ENCODE peak calls at places on chromosome 2, in eight cellular contexts. J is psoas muscle; Z is naive thymus-derived CD4-positive, alpha-beta T cell; X is mucosa of descending colon; S is right atrium auricular region; Q is cardiac muscle cell; M is right cardiac atrium; E is tibial nerve. K is an unnamed sample.
A peak's percentile ranks its signal among the peaks of the same experiment; 100 is the strongest.

GRCh38 chr2:221895366-221896121 is 323.4 kb upstream of the EPHA4 start:
- DNase-seq in J (no peak), Z (no peak), X (no peak), S (no peak), Q (no peak), M (no peak), E (no peak), K (no peak)

GRCh38 chr2:239375278-239376061 is 25.4 kb downstream of the HDAC4 start:
- DNase-seq in J (peak; percentile 60), Z (no peak), X (peak; percentile 41), S (no peak), Q (no peak), M (no peak), E (no peak), K (no peak)

GRCh38 chr2:119283873-119284331 is 60.3 kb downstream of the STEAP3 start:
- DNase-seq in J (peak; percentile 94), Z (no peak), X (peak; percentile 58), S (peak; percentile 85), Q (no peak), M (peak; percentile 74), E (no peak), K (peak; percentile 69)

GRCh38 chr2:204110250-204111183 is 174.0 kb downstream of the ICOS start:
- DNase-seq in J (no peak), Z (peak; percentile 39), X (peak; percentile 64), S (no peak), Q (no peak), M (no peak), E (no peak), K (no peak)

GRCh38 chr2:98441706-98442450 is 2.8 kb upstream of the INPP4A start:
- DNase-seq in J (no peak), Z (no peak), X (peak; percentile 63), S (no peak), Q (no peak), M (no peak), E (no peak), K (no peak)

GRCh38 chr2:84781942-84782716 is 98.8 kb downstream of the TRABD2A start:
- DNase-seq in J (no peak), Z (peak; percentile 43), X (peak; percentile 74), S (no peak), Q (no peak), M (no peak), E (no peak), K (peak; percentile 38)

GRCh38 chr2:216023055-216023648 is 9.8 kb upstream of the MREG start:
- DNase-seq in J (no peak), Z (peak; percentile 29), X (no peak), S (no peak), Q (peak; percentile 63), M (no peak), E (no peak), K (peak; percentile 49)

GRCh38 chr2:234795272-234795920 is 156.4 kb upstream of the SH3BP4 start:
- DNase-seq in J (no peak), Z (no peak), X (no peak), S (no peak), Q (no peak), M (no peak), E (no peak), K (no peak)

GRCh38 chr2:134315471-134315870 is 61.6 kb downstream of the MGAT5 start:
- DNase-seq in J (no peak), Z (no peak), X (no peak), S (no peak), Q (no peak), M (no peak), E (no peak), K (no peak)

GRCh38 chr2:108304975-108305374 is 16.3 kb downstream of the SULT1C2 start:
- DNase-seq in J (no peak), Z (no peak), X (no peak), S (no peak), Q (no peak), M (no peak), E (no peak), K (no peak)

GRCh38 chr2:159903404-159904126 is 105.6 kb upstream of the CD302 start:
- DNase-seq in J (peak; percentile 51), Z (peak; percentile 68), X (peak; percentile 64), S (no peak), Q (no peak), M (no peak), E (no peak), K (peak; percentile 40)

GRCh38 chr2:234289789-234290188 is 207.1 kb downstream of the ARL4C start:
- DNase-seq in J (no peak), Z (no peak), X (no peak), S (no peak), Q (no peak), M (no peak), E (no peak), K (no peak)

GRCh38 chr2:191041418-191042161 is 27.6 kb upstream of the STAT1 start:
- DNase-seq in J (no peak), Z (no peak), X (no peak), S (no peak), Q (no peak), M (no peak), E (no peak), K (peak; percentile 69)

GRCh38 chr2:219644801-219645480 is 17.5 kb downstream of the SLC4A3 start:
- DNase-seq in J (peak; percentile 68), Z (no peak), X (no peak), S (peak; percentile 80), Q (peak; percentile 71), M (peak; percentile 69), E (no peak), K (peak; percentile 72)

GRCh38 chr2:42753188-42753813 is 10.6 kb downstream of the OXER1 start:
- DNase-seq in J (no peak), Z (no peak), X (peak; percentile 42), S (no peak), Q (no peak), M (no peak), E (no peak), K (no peak)
- H3K4me1 ChIP-seq in J (peaks cover 25% of the 10 kb centered on the region), Z (no peaks in the 10 kb centered on the region), X (no peaks in the 10 kb centered on the region), S (no peaks in the 10 kb centered on the region), Q (peaks cover 9% of the 10 kb centered on the region), M (peaks cover 8% of the 10 kb centered on the region), E (peaks cover 39% of the 10 kb centered on the region), K (no peaks in the 10 kb centered on the region)

GRCh38 chr2:71336384-71336783 is 4.8 kb downstream of the ZNF638 start:
- DNase-seq in J (no peak), Z (no peak), X (no peak), S (no peak), Q (no peak), M (no peak), E (no peak), K (no peak)
- H3K4me1 ChIP-seq in J (peaks cover 69% of the 10 kb centered on the region), Z (peaks cover 30% of the 10 kb centered on the region), X (peaks cover 12% of the 10 kb centered on the region), S (no peaks in the 10 kb centered on the region), Q (peaks cover 23% of the 10 kb centered on the region), M (peaks cover 7% of the 10 kb centered on the region), E (peaks cover 84% of the 10 kb centered on the region), K (peaks cover 4% of the 10 kb centered on the region)

DNA sequence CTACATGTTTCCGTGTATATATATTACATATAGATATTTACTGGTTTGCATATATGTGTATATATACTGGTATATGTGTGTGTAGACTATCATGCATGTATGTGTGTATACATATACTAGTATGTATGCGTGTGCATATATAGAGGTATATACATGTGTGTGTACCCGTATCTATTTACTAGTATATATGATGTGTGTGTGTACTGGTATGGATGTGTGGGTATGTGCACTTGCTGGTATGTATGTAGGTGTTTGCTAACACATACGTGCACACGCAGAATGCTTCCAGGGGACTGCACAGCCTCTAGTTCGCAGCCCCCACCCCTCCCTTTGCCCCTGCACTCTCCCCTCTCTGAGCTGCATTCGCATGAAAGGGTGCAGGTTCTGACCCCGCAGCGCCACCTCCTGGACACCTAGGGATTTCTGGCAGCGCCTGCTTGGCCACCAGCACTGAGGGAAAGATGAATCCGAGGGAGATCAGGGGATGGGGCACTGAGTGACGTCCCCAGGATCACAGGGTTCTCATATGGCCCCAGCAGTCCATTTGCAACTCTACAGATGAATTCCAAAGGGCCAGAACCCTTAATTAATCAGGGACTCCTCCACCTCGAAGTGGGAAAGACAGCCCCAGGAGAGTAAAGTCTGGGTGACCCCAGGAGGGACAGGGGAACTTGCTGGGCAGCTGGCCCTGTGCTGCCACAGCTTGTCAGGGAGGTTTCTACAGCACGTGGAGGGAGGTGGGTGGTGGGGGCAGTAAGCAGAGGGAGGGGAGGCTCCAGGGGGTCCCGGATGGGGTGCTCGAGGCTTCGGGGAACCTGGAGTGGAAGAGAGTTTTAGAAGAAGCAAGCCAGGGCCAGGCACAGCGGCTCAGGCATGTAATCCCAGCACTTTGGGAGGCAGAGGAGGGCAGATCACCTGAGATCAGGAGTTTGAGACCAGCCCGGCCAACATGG is 66.8 kb upstream of the ASAP2 start:
- DNase-seq in J (peak; percentile 80), Z (peak; percentile 33), X (peak; percentile 81), S (peak; percentile 76), Q (peak; percentile 81), M (peak; percentile 75), E (peak; percentile 43), K (peak; percentile 77)
- H3K4me1 ChIP-seq in J (no peaks in the 10 kb centered on the region), Z (no peaks in the 10 kb centered on the region), X (peaks cover 16% of the 10 kb centered on the region), S (no peaks in the 10 kb centered on the region), Q (peaks cover 3% of the 10 kb centered on the region), M (no peaks in the 10 kb centered on the region), E (peaks cover 27% of the 10 kb centered on the region), K (peaks cover 3% of the 10 kb centered on the region)

GRCh38 chr2:67304300-67304890 is 92.7 kb upstream of the ETAA1 start:
- DNase-seq in J (no peak), Z (no peak), X (no peak), S (no peak), Q (no peak), M (no peak), E (no peak), K (no peak)
- H3K4me1 ChIP-seq in J (no peaks in the 10 kb centered on the region), Z (no peaks in the 10 kb centered on the region), X (no peaks in the 10 kb centered on the region), S (no peaks in the 10 kb centered on the region), Q (no peaks in the 10 kb centered on the region), M (no peaks in the 10 kb centered on the region), E (no peaks in the 10 kb centered on the region), K (no peaks in the 10 kb centered on the region)

DNA sequence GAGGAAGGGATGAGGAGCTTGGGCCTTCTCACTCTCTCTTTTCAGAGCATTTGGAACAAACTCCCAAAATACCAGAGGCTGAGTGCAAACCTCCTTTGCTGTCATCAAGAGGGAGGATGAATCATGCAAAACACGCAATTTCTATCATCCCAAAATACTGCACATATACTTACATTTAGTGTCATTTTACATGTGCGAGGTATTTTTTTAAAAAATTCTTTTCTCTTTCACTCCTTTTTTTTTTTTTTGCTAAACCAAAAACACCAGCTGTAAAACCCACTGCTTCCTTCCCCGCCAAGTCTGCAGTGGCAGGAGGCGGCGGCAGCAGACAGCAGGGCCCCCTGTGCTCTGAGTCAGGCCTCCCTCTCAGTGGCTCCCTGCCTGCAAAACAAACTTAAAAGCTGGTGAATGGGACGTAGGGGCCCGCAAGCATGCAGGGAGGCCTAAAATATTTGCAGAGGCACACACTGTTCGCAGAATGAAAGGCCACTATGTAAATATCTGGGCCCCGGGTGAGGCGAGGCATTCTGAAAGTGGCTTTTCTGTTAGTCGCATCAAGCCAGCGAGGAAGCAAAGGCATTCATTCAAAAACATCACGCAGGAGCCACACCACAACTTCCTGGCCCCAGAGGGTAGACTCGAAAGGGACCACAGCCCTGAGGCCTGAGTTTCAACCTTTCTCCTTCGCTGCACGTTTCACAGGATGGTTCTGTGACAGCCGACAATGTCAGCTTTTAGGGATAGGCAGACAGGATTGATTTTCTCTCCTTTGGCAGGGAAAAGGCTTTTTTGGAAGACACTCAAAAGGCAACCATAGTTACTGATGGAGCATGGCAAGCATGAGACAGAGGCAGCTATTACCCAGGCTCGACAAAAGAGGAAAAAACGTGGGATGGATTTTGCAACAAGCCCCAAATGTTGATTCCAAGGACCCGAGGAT is 73.4 kb downstream of the ACTR2 start:
- DNase-seq in J (peak; percentile 77), Z (peak; percentile 72), X (peak; percentile 65), S (peak; percentile 71), Q (peak; percentile 25), M (peak; percentile 52), E (no peak), K (peak; percentile 71)
- H3K4me1 ChIP-seq in J (peaks cover 29% of the 10 kb centered on the region), Z (peaks cover 21% of the 10 kb centered on the region), X (peaks cover 9% of the 10 kb centered on the region), S (no peaks in the 10 kb centered on the region), Q (peaks cover 23% of the 10 kb centered on the region), M (peaks cover 8% of the 10 kb centered on the region), E (peaks cover 38% of the 10 kb centered on the region), K (peaks cover 18% of the 10 kb centered on the region)

GRCh38 chr2:99623613-99624012 is 133.8 kb upstream of the REV1 start:
- DNase-seq in J (no peak), Z (no peak), X (no peak), S (no peak), Q (no peak), M (no peak), E (no peak), K (no peak)
- H3K4me1 ChIP-seq in J (no peaks in the 10 kb centered on the region), Z (no peaks in the 10 kb centered on the region), X (no peaks in the 10 kb centered on the region), S (no peaks in the 10 kb centered on the region), Q (peaks cover 9% of the 10 kb centered on the region), M (peaks cover 8% of the 10 kb centered on the region), E (peaks cover 5% of the 10 kb centered on the region), K (peaks cover 4% of the 10 kb centered on the region)